ENCODE peak calls at places on chromosomes 7 and 10, in four cellular contexts. Y, I, N and G are unnamed samples. For H3K4me1, the result is how much of the 10 kb centered on the place peaks cover.

GRCh38 chr10:132470306-132471124 is 67.1 kb upstream of the INPP5A start:
- DNase-seq in I (no peak), Y (no peak), N (no peak), G (peak)

GRCh38 chr10:69908071-69908470 is 106.4 kb downstream of the COL13A1 start:
- DNase-seq in Y (no peak), N (no peak), I (no peak), G (no peak)

GRCh38 chr10:84177541-84178386 is 4.2 kb downstream of the GPR15LG start:
- DNase-seq in I (no peak), N (no peak), Y (no peak), G (no peak)

GRCh38 chr7:143974457-143974856 is 19.8 kb downstream of the OR2F1 start:
- DNase-seq in Y (no peak), I (no peak), N (peak), G (no peak)

GRCh38 chr7:157139142-157140117 is 704 bp downstream of the UBE3C start:
- DNase-seq in Y (peak), N (peak), I (peak), G (peak)

GRCh38 chr7:106755641-106756040 is 94.7 kb upstream of the CCDC71L start:
- DNase-seq in Y (no peak), N (no peak), I (no peak), G (no peak)

GRCh38 chr7:112302566-112302965 is 96.1 kb downstream of the ZNF277 start:
- DNase-seq in N (no peak), Y (peak), I (no peak), G (no peak)

GRCh38 chr7:127976056-127976455 is 55.2 kb downstream of the LRRC4 start:
- DNase-seq in I (no peak), Y (no peak), N (no peak), G (no peak)

GRCh38 chr7:64602518-64602917 is 39.6 kb upstream of the ZNF680 start:
- DNase-seq in Y (no peak), I (no peak), N (peak), G (no peak)

GRCh38 chr10:77548157-77548556 is 89.5 kb downstream of the KCNMA1 start:
- DNase-seq in N (no peak), Y (no peak), I (no peak), G (no peak)

GRCh38 chr7:2993396-2993795 is 50.3 kb downstream of the CARD11 start:
- DNase-seq in N (no peak), I (no peak), Y (no peak), G (no peak)

GRCh38 chr7:34806831-34807230 is 148.8 kb downstream of the NPSR1 start:
- DNase-seq in Y (no peak), N (no peak), I (no peak), G (no peak)

GRCh38 chr10:78899996-78900714 is 168.6 kb upstream of the ZMIZ1 start:
- DNase-seq in I (peak), N (no peak), Y (no peak), G (no peak)

GRCh38 chr7:157097569-157097968 is 41.2 kb upstream of the UBE3C start:
- DNase-seq in Y (no peak), I (no peak), N (no peak), G (no peak)

GRCh38 chr7:112938895-112939588 is 147.6 kb downstream of the GPR85 start:
- DNase-seq in Y (peak), I (peak), N (peak), G (peak)

GRCh38 chr7:131459256-131459655 is 97.2 kb downstream of the PODXL start:
- DNase-seq in N (peak), Y (no peak), I (no peak), G (no peak)

GRCh38 chr10:84216834-84217233 is 8.5 kb downstream of the LRIT2 start:
- DNase-seq in Y (no peak), I (no peak), N (no peak), G (no peak)

GRCh38 chr10:12849351-12850181 is 151.9 kb downstream of the CCDC3 start:
- DNase-seq in I (peak), Y (no peak), N (no peak), G (no peak)

GRCh38 chr10:97072851-97073665 is 112.7 kb downstream of the SLIT1 start:
- DNase-seq in N (peak), Y (peak), I (peak), G (peak)

GRCh38 chr10:119516381-119517234 is 25.9 kb downstream of the RGS10 start:
- DNase-seq in I (no peak), N (no peak), Y (peak), G (no peak)

GRCh38 chr10:127826161-127826740 is 66.5 kb downstream of the CLRN3 start:
- DNase-seq in I (no peak), N (no peak), Y (no peak), G (no peak)

GRCh38 chr7:30984359-30985107 is 20.8 kb downstream of the GHRHR start:
- DNase-seq in I (no peak), N (peak), Y (peak), G (no peak)

GRCh38 chr7:142569851-142570250 is 179.4 kb upstream of the PRSS1 start:
- DNase-seq in Y (no peak), I (no peak), N (no peak), G (no peak)
- H3K4me3 ChIP-seq in Y (no peak), I (no peak), N (no peak), G (no peak)

DNA sequence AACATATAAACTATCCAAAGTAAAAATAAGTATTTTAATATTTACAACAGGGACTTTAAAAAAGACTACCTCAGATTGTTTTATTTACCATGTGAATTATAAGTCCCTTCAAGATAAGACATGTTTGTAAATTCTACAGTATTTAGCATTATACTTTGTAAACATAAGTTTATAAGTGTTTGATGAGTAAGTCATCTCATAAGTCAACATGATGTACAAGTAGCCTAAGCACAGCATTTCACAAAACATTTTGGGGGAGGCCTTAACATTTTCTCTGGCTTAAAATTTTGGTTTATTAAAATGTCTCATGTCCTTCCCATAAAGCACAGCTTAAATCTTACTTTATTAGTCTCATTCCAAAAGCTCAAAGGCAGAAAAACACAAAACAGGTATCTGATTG is 15.4 kb downstream of the EPC1 start:
- DNase-seq in I (no peak), Y (no peak), N (no peak), G (no peak)
- H3K4me1 ChIP-seq in I (under half), Y (under half), N (under half), G (under half)

GRCh38 chr10:23192396-23192740 is 256 bp downstream of the PTF1A start:
- DNase-seq in Y (no peak), I (no peak), N (no peak), G (no peak)
- H3K4me3 ChIP-seq in Y (no peak), I (no peak), N (no peak), G (no peak)

DNA sequence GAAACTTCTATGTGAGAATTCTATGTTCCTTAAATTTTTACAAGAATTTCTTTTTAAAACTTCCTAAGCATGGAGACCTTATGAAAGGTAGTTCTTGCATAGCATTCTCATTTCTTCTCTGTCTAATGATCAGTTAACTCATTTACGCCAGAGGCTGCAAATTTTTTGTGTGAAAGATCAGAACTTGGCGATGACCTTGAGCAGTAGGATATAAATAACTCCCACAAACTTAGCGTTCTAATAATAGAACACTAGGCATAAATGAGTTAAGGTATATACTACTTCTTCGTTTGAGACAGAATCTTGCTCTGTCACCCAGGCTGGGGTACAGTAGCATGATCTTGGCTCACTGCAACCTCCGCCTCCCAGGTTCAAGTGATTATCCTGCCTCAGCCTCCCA is 13.7 kb downstream of the PILRA start:
- DNase-seq in N (no peak), Y (no peak), I (no peak), G (no peak)
- H3K4me1 ChIP-seq in N (under half), Y (under half), I (under half), G (under half)